ENCODE peak calls at places on chromosomes 4 and X, in ten cellular contexts. O is ovary, F is K562, B is transverse colon, P is stomach, L is suprapubic skin, M is tibial nerve, C is A549, U is HepG2, S is sigmoid colon. Y is an unnamed sample.

GRCh38 chr4:77593993-77594392 is 11.6 kb upstream of the CXCL13 start:
- DNase-seq in C (no peak), P (no peak), S (no peak), M (no peak), B (no peak), L (no peak), U (no peak), O (no peak), F (no peak), Y (no peak)

GRCh38 chrX:39839371-39839770 is 258.4 kb downstream of the BCOR start:
- DNase-seq in S (no peak), U (no peak), P (no peak), F (no peak), B (no peak), L (no peak), M (no peak), O (no peak), C (no peak), Y (no peak)

GRCh38 chrX:28205905-28206304 is 224.7 kb upstream of the DCAF8L1 start:
- DNase-seq in B (no peak), O (no peak), C (no peak), F (no peak), P (no peak), L (no peak), U (no peak), S (no peak), M (no peak), Y (no peak)

GRCh38 chrX:57977992-57978391 is 67.7 kb upstream of the ZXDA start:
- DNase-seq in F (no peak), U (peak), O (no peak), P (no peak), L (no peak), C (no peak), M (no peak), S (no peak), B (no peak), Y (no peak)

GRCh38 chr4:40837094-40837870 is 87.5 kb downstream of the NSUN7 start:
- DNase-seq in B (no peak), P (no peak), C (no peak), U (no peak), S (peak), M (no peak), O (no peak), L (no peak), F (no peak), Y (no peak)

GRCh38 chr4:43360296-43360695 is 467.8 kb downstream of the GRXCR1 start:
- DNase-seq in F (no peak), S (no peak), O (no peak), U (peak), L (no peak), M (no peak), B (no peak), C (no peak), P (no peak), Y (no peak)

GRCh38 chr4:102713096-102713495 is 47.7 kb downstream of the MANBA start:
- DNase-seq in M (no peak), S (no peak), O (no peak), P (no peak), C (peak), U (peak), F (no peak), B (no peak), L (no peak), Y (no peak)

GRCh38 chr4:118716304-118716703 is 31.1 kb downstream of the METTL14 start:
- DNase-seq in F (no peak), M (no peak), L (no peak), S (no peak), O (no peak), B (no peak), U (no peak), P (no peak), C (no peak), Y (no peak)

GRCh38 chrX:15334561-15334960 is 762 bp downstream of the PIGA start:
- DNase-seq in B (no peak), F (peak), L (no peak), U (no peak), O (no peak), S (no peak), M (no peak), C (no peak), P (no peak), Y (no peak)

GRCh38 chr4:48944252-48944651 is 37.7 kb upstream of the OCIAD2 start:
- DNase-seq in F (no peak), M (no peak), S (no peak), C (peak), O (no peak), L (no peak), U (no peak), P (peak), B (peak), Y (no peak)

GRCh38 chr4:132498215-132498614 is 650.9 kb upstream of the PCDH10 start:
- DNase-seq in L (no peak), U (no peak), S (no peak), B (no peak), C (no peak), O (no peak), M (no peak), P (no peak), F (no peak), Y (no peak)

GRCh38 chr4:36173923-36174322 is 70.4 kb downstream of the ARAP2 start:
- DNase-seq in O (no peak), F (no peak), L (no peak), M (no peak), P (no peak), B (no peak), C (no peak), S (no peak), U (no peak), Y (no peak)

GRCh38 chr4:19381068-19381467 is 870.6 kb upstream of the SLIT2 start:
- DNase-seq in P (no peak), S (no peak), O (no peak), F (no peak), B (no peak), U (no peak), L (no peak), M (no peak), C (no peak), Y (no peak)

GRCh38 chrX:82748901-82749505 is 759.1 kb upstream of the POU3F4 start:
- DNase-seq in F (no peak), M (no peak), O (no peak), C (no peak), L (no peak), U (no peak), P (no peak), B (no peak), S (no peak), Y (no peak)

GRCh38 chr4:160159457-160159856 is 1056.6 kb downstream of the RAPGEF2 start:
- DNase-seq in L (no peak), M (no peak), B (no peak), P (no peak), O (no peak), S (no peak), C (no peak), F (no peak), U (no peak), Y (no peak)

GRCh38 chr4:80113615-80114014 is 40.6 kb upstream of the ANTXR2 start:
- DNase-seq in F (no peak), O (no peak), L (no peak), C (no peak), B (no peak), P (no peak), M (no peak), S (no peak), U (no peak), Y (no peak)

GRCh38 chr4:80111276-80111675 is 38.2 kb upstream of the ANTXR2 start:
- DNase-seq in O (no peak), U (no peak), M (no peak), P (no peak), F (no peak), C (no peak), S (no peak), L (no peak), B (no peak), Y (no peak)

GRCh38 chr4:80115368-80116181 is 42.5 kb upstream of the ANTXR2 start:
- DNase-seq in S (no peak), L (no peak), O (no peak), C (no peak), B (no peak), M (no peak), U (no peak), P (no peak), F (no peak), Y (no peak)

GRCh38 chr4:80114732-80115265 is 41.8 kb upstream of the ANTXR2 start:
- DNase-seq in F (no peak), M (no peak), P (no peak), S (no peak), L (no peak), B (no peak), C (no peak), O (no peak), U (no peak), Y (no peak)

GRCh38 chr4:80112236-80112635 is 39.2 kb upstream of the ANTXR2 start:
- DNase-seq in C (no peak), O (no peak), S (peak), P (no peak), M (peak), U (no peak), B (no peak), F (no peak), L (peak), Y (no peak)
- TF ChIP-seq EP300 in C (no peak), O (no peak), S (no peak), P (no peak), M (no peak), U (no peak), B (no peak), F (no peak), L (no peak), Y (no peak)

GRCh38 chrX:12956704-12957541 is 18.0 kb upstream of the TMSB4X start:
- DNase-seq in M (no peak), L (no peak), O (no peak), C (peak), F (peak), S (no peak), P (no peak), U (no peak), B (no peak), Y (peak)
- TF ChIP-seq POLR2A in M (no peak), L (no peak), O (no peak), C (no peak), F (peak), S (no peak), P (no peak), U (no peak), B (peak), Y (peak)

GRCh38 chr4:147236806-147237205 is 244.1 kb upstream of the EDNRA start:
- DNase-seq in P (no peak), F (no peak), O (no peak), S (no peak), B (no peak), U (no peak), C (no peak), L (no peak), M (no peak), Y (no peak)
- TF ChIP-seq EP300 in P (no peak), F (no peak), O (no peak), S (no peak), B (no peak), U (no peak), C (no peak), L (no peak), M (no peak), Y (no peak)

GRCh38 chrX:41085105-41085882 is at the start of gene USP9X:
- DNase-seq in S (peak), L (peak), C (peak), B (peak), U (peak), F (peak), P (peak), M (peak), O (peak), Y (peak)
- TF ChIP-seq POLR2A in S (peak), L (peak), C (peak), B (peak), U (peak), F (peak), P (no peak), M (peak), O (peak), Y (peak)

GRCh38 chr4:890036-890695 is 42.0 kb downstream of the GAK start:
- DNase-seq in L (no peak), B (no peak), O (no peak), U (no peak), M (no peak), C (no peak), P (no peak), F (no peak), S (no peak), Y (peak)

GRCh38 chr4:893276-893994 is 38.7 kb downstream of the GAK start:
- DNase-seq in O (no peak), P (no peak), C (no peak), F (no peak), L (no peak), M (no peak), S (no peak), B (no peak), U (no peak), Y (peak)

GRCh38 chr4:889516-889915 is 42.6 kb downstream of the GAK start:
- DNase-seq in P (no peak), B (no peak), C (no peak), M (no peak), O (no peak), U (no peak), L (no peak), F (no peak), S (no peak), Y (no peak)

GRCh38 chr4:892780-893179 is 39.3 kb downstream of the GAK start:
- DNase-seq in U (no peak), B (no peak), P (no peak), O (no peak), M (no peak), S (no peak), C (no peak), L (no peak), F (no peak), Y (peak)

GRCh38 chr4:891747-892146 is 40.4 kb downstream of the GAK start:
- DNase-seq in L (no peak), S (no peak), M (no peak), B (no peak), U (peak), C (peak), F (peak), P (no peak), O (no peak), Y (no peak)
- TF ChIP-seq EP300 in L (no peak), S (no peak), M (no peak), B (no peak), U (no peak), C (no peak), F (no peak), P (no peak), O (no peak), Y (no peak)

DNA sequence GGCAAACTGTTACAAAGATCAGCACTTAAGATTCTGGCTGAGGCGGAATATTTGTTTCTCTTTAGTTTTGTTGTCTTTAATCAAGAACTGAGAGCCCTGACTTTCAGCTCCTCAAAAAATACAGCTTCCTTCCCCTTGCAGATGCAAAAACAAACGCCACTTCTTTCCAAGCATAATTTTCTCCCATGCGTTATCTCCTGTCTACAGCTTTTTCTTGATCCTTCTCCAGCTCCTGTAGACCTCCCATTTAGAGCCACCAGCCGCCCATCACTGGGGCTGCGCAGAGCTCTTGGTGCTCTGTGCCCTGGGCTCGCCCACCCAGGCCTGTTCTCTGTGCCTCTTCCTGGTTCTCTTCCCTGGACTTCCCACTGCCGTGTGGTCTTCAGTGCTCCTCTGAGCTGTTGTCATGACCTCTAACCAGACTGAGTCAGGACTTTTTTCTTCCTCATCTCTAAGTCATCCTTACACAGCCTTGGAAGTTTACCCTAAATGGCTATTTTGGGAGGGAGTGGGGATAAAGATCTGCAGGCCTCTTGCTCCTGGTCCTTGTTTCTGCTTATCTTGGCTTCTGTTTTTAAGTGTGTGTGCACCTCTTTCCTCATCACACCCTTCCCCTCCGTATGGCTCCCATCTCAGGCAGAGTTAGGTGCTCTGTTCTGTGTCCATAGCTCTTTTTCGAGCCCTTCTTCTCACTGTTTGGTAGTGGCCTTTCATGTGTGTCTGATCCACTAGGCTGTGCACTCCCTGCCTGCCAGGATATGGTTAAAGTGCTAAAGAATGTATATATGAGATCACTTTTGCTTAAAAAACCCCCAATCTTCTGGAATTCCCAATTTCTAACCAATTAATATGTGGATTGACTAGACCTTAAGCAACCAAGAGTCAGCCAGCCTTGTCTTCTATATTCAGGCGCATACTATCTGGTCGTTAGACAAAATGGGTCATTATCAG is 122.5 kb downstream of the PTTG2 start:
- DNase-seq in S (no peak), C (no peak), L (no peak), U (no peak), M (no peak), F (no peak), B (no peak), O (no peak), P (no peak), Y (peak)
- TF ChIP-seq POLR2A in S (no peak), C (no peak), L (no peak), U (no peak), M (no peak), F (no peak), B (no peak), O (no peak), P (no peak), Y (no peak)

DNA sequence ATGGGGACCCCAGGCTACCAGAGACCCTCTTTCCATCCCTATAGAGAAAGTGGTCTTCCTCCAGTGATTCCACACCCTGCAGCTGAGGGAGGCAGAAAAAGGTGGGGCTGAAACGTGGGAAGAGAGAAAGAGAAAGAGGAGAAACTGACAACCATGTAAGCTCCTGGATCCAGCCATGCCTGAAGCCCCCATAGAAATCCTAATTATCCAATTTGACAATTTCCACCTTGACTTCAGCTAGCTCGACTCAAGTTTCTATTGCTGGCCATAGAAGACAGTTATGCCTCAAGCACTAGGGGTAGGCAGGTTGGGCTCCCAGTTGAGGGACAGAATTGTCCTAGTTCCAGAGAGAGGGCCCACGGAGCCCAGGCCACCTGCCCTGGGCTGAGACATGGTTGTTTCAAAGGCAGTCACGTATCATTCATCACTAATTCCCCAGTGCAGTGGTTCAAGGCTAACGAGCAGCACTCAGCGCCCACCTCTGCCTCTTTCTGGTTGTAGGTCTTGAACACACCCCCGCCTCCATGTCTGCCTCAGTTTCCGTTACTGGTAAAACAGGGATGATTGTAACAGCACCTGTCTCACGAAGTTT is 39.8 kb upstream of the ASMTL start:
- DNase-seq in F (no peak), O (no peak), U (no peak), M (no peak), P (no peak), S (peak), C (no peak), L (no peak), B (no peak), Y (no peak)
- TF ChIP-seq EP300 in F (no peak), O (no peak), U (no peak), M (no peak), P (no peak), S (no peak), C (no peak), L (no peak), B (no peak), Y (no peak)

GRCh38 chr4:147731611-147732515 is at the start of gene ARHGAP10:
- DNase-seq in O (peak), C (peak), P (peak), B (peak), L (peak), U (no peak), F (peak), S (peak), M (peak), Y (peak)
- TF ChIP-seq POLR2A in O (peak), C (peak), P (no peak), B (no peak), L (peak), U (no peak), F (no peak), S (no peak), M (no peak), Y (peak)

GRCh38 chr4:23022032-23022431 is 329.3 kb downstream of the GBA3 start:
- DNase-seq in B (no peak), C (peak), M (no peak), F (no peak), U (no peak), O (no peak), P (no peak), L (no peak), S (no peak), Y (no peak)

GRCh38 chr4:23028875-23029274 is 336.1 kb downstream of the GBA3 start:
- DNase-seq in P (no peak), M (no peak), L (no peak), O (no peak), C (no peak), S (no peak), B (no peak), U (no peak), F (no peak), Y (no peak)

GRCh38 chr4:23021040-23021439 is 328.3 kb downstream of the GBA3 start:
- DNase-seq in S (no peak), P (no peak), U (no peak), L (no peak), C (no peak), B (no peak), F (no peak), O (no peak), M (no peak), Y (no peak)

GRCh38 chr4:23023666-23024065 is 330.9 kb downstream of the GBA3 start:
- DNase-seq in L (no peak), O (no peak), S (no peak), U (no peak), B (no peak), C (no peak), F (no peak), M (no peak), P (no peak), Y (no peak)

GRCh38 chr4:23023121-23023520 is 330.4 kb downstream of the GBA3 start:
- DNase-seq in L (no peak), O (no peak), F (no peak), B (no peak), C (no peak), S (no peak), M (no peak), U (no peak), P (no peak), Y (no peak)
- TF ChIP-seq EP300 in L (no peak), O (no peak), F (no peak), B (no peak), C (no peak), S (no peak), M (no peak), U (no peak), P (no peak), Y (no peak)